ENCODE peak calls at places on chromosome 4, in five cellular contexts. N, D, M, I and C are unnamed samples.

GRCh38 chr4:15906024-15906443 is 32.5 kb downstream of the FGFBP1 start:
- DNase-seq in M (no peak), D (no peak), I (no peak), N (peak), C (no peak)

GRCh38 chr4:5592272-5592671 is 116.1 kb downstream of the EVC2 start:
- DNase-seq in N (no peak), I (no peak), M (no peak), D (no peak), C (no peak)

GRCh38 chr4:176549161-176549865 is 229.5 kb downstream of the SPCS3 start:
- DNase-seq in N (no peak), D (no peak), M (no peak), I (no peak), C (no peak)

GRCh38 chr4:20463176-20463430 is 211.4 kb downstream of the SLIT2 start:
- DNase-seq in M (no peak), D (no peak), I (no peak), N (no peak), C (no peak)

GRCh38 chr4:183941964-183942363 is 36.9 kb downstream of the STOX2 start:
- DNase-seq in M (no peak), N (no peak), I (no peak), D (no peak), C (no peak)

GRCh38 chr4:138445098-138445497 is 202.9 kb upstream of the SLC7A11 start:
- DNase-seq in D (no peak), M (no peak), N (no peak), I (no peak), C (no peak)

GRCh38 chr4:184748251-184748652 is 14.4 kb upstream of the CENPU start:
- DNase-seq in I (no peak), D (no peak), N (no peak), M (no peak), C (no peak)

GRCh38 chr4:41709844-41710481 is 38.6 kb downstream of the PHOX2B start:
- DNase-seq in M (no peak), D (no peak), N (no peak), I (no peak), C (peak)

GRCh38 chr4:36243355-36244256 is 708 bp downstream of the ARAP2 start:
- DNase-seq in M (no peak), N (no peak), D (no peak), I (no peak), C (peak)

GRCh38 chr4:37219251-37219650 is 25.3 kb upstream of the NWD2 start:
- DNase-seq in N (no peak), M (no peak), D (no peak), I (no peak), C (no peak)

GRCh38 chr4:77052352-77052751 is 23.4 kb downstream of the CCNI start:
- DNase-seq in I (peak), D (no peak), M (no peak), N (no peak), C (peak)

GRCh38 chr4:138972956-138973819 is 42.4 kb upstream of the NOCT start:
- DNase-seq in M (no peak), I (no peak), N (no peak), D (no peak), C (no peak)

GRCh38 chr4:164134388-164134787 is 619.5 kb upstream of the SMIM31 start:
- DNase-seq in I (no peak), N (no peak), M (no peak), D (no peak), C (no peak)

GRCh38 chr4:53490965-53491622 is 100.2 kb downstream of the LNX1 start:
- DNase-seq in D (peak), M (no peak), N (no peak), I (peak), C (peak)

GRCh38 chr4:37389369-37389765 is 144.8 kb downstream of the NWD2 start:
- DNase-seq in M (no peak), N (no peak), I (no peak), D (peak), C (no peak)

GRCh38 chr4:171876636-171877035 is 63.4 kb downstream of the GALNTL6 start:
- DNase-seq in M (no peak), D (no peak), I (no peak), N (no peak), C (no peak)
- TF ChIP-seq SUZ12 in M (no peak), D (no peak), I (no peak), N (no peak), C (no peak)

GRCh38 chr4:8832130-8832930 is 39.3 kb downstream of the HMX1 start:
- DNase-seq in I (no peak), N (no peak), D (no peak), M (no peak), C (no peak)

GRCh38 chr4:8831221-8832129 is 40.2 kb downstream of the HMX1 start:
- DNase-seq in M (no peak), I (no peak), N (no peak), D (no peak), C (no peak)

GRCh38 chr4:8829584-8829983 is 42.1 kb downstream of the HMX1 start:
- DNase-seq in D (no peak), M (no peak), N (no peak), I (no peak), C (no peak)

GRCh38 chr4:8830056-8830455 is 41.6 kb downstream of the HMX1 start:
- DNase-seq in D (no peak), N (no peak), M (no peak), I (no peak), C (no peak)

GRCh38 chr4:8830611-8831200 is 40.9 kb downstream of the HMX1 start:
- DNase-seq in N (no peak), M (no peak), I (no peak), D (no peak), C (no peak)
- TF ChIP-seq SUZ12 in N (no peak), M (no peak), I (no peak), D (no peak), C (no peak)

DNA sequence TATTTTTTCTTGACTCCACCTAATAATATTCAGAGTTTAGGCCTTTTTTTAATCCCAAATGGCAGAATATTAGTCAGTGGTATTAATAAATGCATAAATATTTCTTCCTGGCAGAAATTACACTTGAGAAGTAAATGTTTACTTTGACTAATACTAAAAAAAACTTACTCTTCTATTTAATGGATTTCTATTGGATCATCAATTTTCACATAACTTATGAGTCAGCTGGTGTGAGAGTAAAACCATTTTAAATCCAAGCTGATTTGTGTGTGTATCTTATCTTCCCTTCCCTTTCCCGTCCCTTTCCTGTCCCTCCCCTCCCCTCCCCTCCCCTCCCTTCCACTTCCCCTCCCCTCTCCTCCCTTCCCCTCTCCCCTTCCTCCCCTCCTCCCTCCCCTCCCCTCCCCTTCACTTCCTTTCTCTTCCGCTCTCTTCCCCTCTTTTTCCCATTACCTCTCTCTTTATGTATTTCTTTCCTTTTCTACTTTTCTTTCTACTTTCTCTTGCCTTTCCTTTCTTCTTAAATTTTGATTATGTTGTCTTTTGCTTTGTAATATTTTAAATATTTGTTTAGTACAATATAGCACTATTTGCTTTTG is 630.1 kb upstream of the EPHA5 start:
- DNase-seq in M (no peak), N (no peak), I (no peak), D (no peak), C (no peak)
- TF ChIP-seq SUZ12 in M (no peak), N (no peak), I (no peak), D (no peak), C (no peak)

DNA sequence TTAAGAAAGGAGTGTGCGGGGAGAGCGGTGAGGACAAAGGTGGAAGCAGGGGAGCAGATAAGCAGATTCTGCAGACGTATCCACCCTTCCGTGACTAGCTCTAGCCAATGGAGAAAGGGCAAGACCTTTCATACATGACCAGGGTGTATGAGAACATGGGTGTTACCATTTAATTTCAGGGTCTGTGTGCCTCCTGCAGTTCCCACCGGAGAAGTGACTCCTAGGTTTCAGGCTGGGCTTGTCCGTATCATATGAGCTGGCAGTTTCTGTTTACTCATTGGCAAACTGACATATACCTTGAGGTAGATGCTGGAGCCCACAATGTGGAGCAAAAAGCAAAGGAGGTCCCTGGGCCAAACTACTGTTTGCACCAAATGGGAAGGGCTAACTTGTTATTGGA is 6.8 kb downstream of the RBM47 start:
- DNase-seq in N (no peak), M (peak), D (no peak), I (no peak), C (no peak)
- TF ChIP-seq SUZ12 in N (no peak), M (no peak), D (no peak), I (no peak), C (no peak)

GRCh38 chr4:85659626-85660213 is 184.8 kb downstream of the ARHGAP24 start:
- DNase-seq in M (no peak), D (no peak), N (no peak), I (no peak), C (no peak)
- TF ChIP-seq SUZ12 in M (no peak), D (no peak), N (no peak), I (no peak), C (no peak)

DNA sequence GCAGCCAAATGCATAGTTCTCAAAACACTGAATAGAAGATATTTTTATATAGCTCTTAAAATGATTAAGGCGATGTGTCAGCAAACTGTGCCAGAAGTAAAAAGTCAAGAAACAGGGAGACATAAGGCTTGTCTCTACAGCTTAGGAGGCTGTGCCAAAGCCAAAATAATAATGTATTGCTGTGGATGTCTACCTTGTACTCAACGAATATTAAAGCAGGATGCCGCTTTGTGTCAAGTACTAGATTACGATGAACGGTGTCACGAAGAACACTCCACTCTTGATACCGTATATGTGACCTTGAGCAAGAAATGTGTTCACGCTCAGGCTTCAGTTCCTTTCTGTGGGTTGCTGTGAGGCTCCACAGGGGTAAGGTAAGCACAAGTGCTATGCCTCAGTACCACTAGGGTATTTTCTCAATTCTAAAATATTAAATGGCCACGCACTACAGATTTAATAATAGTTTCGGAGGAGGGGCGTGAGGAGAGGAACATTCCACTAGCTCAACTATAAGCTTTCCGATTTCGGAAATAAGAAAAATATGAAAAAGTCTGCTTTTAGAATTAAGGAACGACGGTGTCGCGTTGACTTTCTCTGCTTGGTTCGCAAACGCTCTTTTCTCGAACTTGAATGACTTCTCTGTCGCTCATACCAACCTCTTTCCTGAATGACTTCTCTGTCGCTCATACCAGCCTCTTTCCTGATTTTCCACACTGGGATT is 679 bp upstream of the SCOC start:
- DNase-seq in M (peak), I (peak), N (no peak), D (no peak), C (peak)
- TF ChIP-seq SUZ12 in M (no peak), I (no peak), N (no peak), D (no peak), C (no peak)

DNA sequence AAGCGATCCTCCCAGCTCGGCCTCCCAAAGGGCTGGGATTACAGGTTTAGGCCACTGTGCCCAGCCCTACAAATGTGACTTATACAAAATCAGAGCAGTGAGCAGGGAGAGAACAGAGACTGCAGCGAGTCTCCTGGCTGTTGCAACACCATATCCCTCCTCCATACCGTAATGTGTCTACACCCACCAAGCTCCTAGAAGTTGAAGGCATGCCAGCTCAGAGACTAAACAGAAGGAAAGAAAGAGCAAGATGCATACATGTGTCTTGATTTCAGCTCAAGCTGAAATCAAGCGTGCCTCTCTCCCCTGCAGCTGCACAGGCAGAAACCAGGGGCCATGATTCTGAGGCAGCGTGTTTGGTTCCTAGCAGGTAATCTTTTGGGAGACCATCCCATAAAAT is 34.7 kb downstream of the AFAP1 start:
- DNase-seq in N (no peak), I (no peak), M (no peak), D (no peak), C (no peak)
- TF ChIP-seq SUZ12 in N (no peak), I (no peak), M (no peak), D (no peak), C (no peak)

GRCh38 chr4:148023782-148024181 is 291.9 kb downstream of the ARHGAP10 start:
- DNase-seq in D (no peak), I (no peak), N (no peak), M (no peak), C (no peak)

GRCh38 chr4:148026022-148026421 is 294.1 kb downstream of the ARHGAP10 start:
- DNase-seq in M (no peak), I (no peak), N (no peak), D (no peak), C (no peak)

GRCh38 chr4:148022975-148023374 is 291.1 kb downstream of the ARHGAP10 start:
- DNase-seq in N (no peak), D (no peak), M (no peak), I (no peak), C (no peak)

GRCh38 chr4:148017801-148018200 is 285.9 kb downstream of the ARHGAP10 start:
- DNase-seq in N (no peak), D (no peak), I (no peak), M (no peak), C (no peak)

GRCh38 chr4:148021706-148022105 is 289.8 kb downstream of the ARHGAP10 start:
- DNase-seq in M (no peak), N (no peak), I (no peak), D (no peak), C (no peak)
- TF ChIP-seq SUZ12 in M (no peak), N (no peak), I (no peak), D (no peak), C (no peak)

GRCh38 chr4:98423019-98423418 is 161.8 kb downstream of the RAP1GDS1 start:
- DNase-seq in N (no peak), I (no peak), D (no peak), M (no peak), C (no peak)
- TF ChIP-seq SUZ12 in N (no peak), I (no peak), D (no peak), M (no peak), C (no peak)

GRCh38 chr4:70705856-70706461 is 15.8 kb upstream of the RUFY3 start:
- DNase-seq in D (no peak), N (no peak), M (no peak), I (no peak), C (peak)

GRCh38 chr4:70703695-70704332 is 15.5 kb downstream of the UTP3 start:
- DNase-seq in D (no peak), I (no peak), M (no peak), N (no peak), C (no peak)

GRCh38 chr4:70704333-70705145 is 16.2 kb downstream of the UTP3 start:
- DNase-seq in I (peak), D (peak), N (no peak), M (no peak), C (peak)

GRCh38 chr4:70706516-70706915 is 15.2 kb upstream of the RUFY3 start:
- DNase-seq in D (no peak), I (no peak), N (no peak), M (no peak), C (no peak)

GRCh38 chr4:70705146-70705855 is 16.5 kb upstream of the RUFY3 start:
- DNase-seq in N (no peak), D (no peak), I (peak), M (no peak), C (peak)
- TF ChIP-seq SUZ12 in N (no peak), D (no peak), I (no peak), M (no peak), C (no peak)